ENCODE peak calls at places on chromosomes 13 and 19, in six cellular contexts. Q, I, T, M, X and D are unnamed samples.

GRCh38 chr19:53989600-53990533 is 1.6 kb upstream of the CACNG6 start:
- DNase-seq in Q (no peak), I (no peak), T (no peak), M (no peak), X (peak; percentile 73), D (no peak)

GRCh38 chr13:97364031-97364430 is 69.9 kb upstream of the RAP2A start:
- DNase-seq in Q (no peak), I (no peak), T (no peak), M (no peak), X (no peak), D (no peak)

GRCh38 chr19:53102186-53102585 is 1.0 kb downstream of the ZNF160 start:
- DNase-seq in Q (no peak), I (no peak), T (no peak), M (no peak), X (no peak), D (no peak)

GRCh38 chr19:14775855-14776254 is 2.5 kb downstream of the ADGRE2 start:
- DNase-seq in Q (peak; percentile 88), I (no peak), T (peak; percentile 28), M (no peak), X (no peak), D (no peak)

GRCh38 chr13:52383362-52383761 is 22.6 kb downstream of the THSD1 start:
- DNase-seq in Q (no peak), I (no peak), T (no peak), M (no peak), X (no peak), D (no peak)

GRCh38 chr13:41111454-41111853 is 21.1 kb downstream of the KBTBD6 start:
- DNase-seq in Q (no peak), I (no peak), T (no peak), M (no peak), X (peak; percentile 41), D (peak; percentile 40)

GRCh38 chr13:87128006-87128405 is 543.2 kb upstream of the SLITRK5 start:
- DNase-seq in Q (no peak), I (peak; percentile 4), T (no peak), M (no peak), X (peak; percentile 37), D (peak; percentile 51)

GRCh38 chr19:40055832-40056504 is at the start of gene ZNF780B:
- DNase-seq in Q (peak; percentile 92), I (peak; percentile 54), T (peak; percentile 74), M (peak; percentile 79), X (peak; percentile 59), D (peak; percentile 54)

GRCh38 chr19:1763648-1764292 is 10.5 kb downstream of the ONECUT3 start:
- DNase-seq in Q (no peak), I (no peak), T (no peak), M (no peak), X (no peak), D (no peak)

GRCh38 chr19:46015961-46016425 is 6.9 kb downstream of the PGLYRP1 start:
- DNase-seq in Q (peak; percentile 88), I (no peak), T (peak; percentile 51), M (no peak), X (no peak), D (no peak)

DNA sequence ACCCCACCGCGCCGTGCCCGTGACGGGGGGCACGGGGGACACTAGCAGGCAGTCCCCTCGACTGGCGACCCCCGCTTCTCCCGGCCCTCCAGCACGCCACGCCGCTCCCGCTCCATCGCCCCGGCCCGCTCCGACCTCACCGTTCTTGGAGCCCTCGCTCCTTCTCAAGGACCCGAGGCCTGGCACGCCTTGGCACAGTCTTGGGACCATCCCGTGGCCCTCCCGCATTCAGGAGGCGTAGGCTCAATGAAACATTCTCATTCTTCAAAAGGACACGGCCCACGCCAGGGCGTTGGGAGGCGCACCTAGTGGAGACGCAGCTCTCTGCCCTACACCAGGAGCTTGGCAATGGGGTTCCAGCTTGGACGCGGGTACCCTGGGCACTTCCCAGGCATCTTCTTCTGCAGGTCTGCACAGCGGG is 473 bp upstream of the CERS1 start:
- DNase-seq in Q (peak; percentile 61), I (no peak), T (peak; percentile 26), M (no peak), X (no peak), D (peak; percentile 41)
- TF ChIP-seq CTCF in Q (no peak), I (no peak), T (no peak), M (no peak), X (no peak), D (peak; percentile 21)

GRCh38 chr19:8342684-8343482 is at the start of gene KANK3:
- DNase-seq in Q (peak; percentile 97), I (peak; percentile 98), T (peak; percentile 97), M (peak; percentile 93), X (peak; percentile 97), D (peak; percentile 97)
- H3K4me3 ChIP-seq in Q (peak within 1 kb of the TSS; percentile 69), I (peak within 1 kb of the TSS; percentile 70), T (no peak within 1 kb of the TSS), M (peak within 1 kb of the TSS; percentile 42), X (peak within 1 kb of the TSS; percentile 61), D (peak within 1 kb of the TSS; percentile 39)

GRCh38 chr19:44072543-44073401 is 813 bp downstream of the ZNF284 start:
- DNase-seq in Q (no peak), I (no peak), T (no peak), M (no peak), X (peak; percentile 7), D (peak; percentile 8)
- TF ChIP-seq CTCF in Q (no peak), I (no peak), T (no peak), M (no peak), X (no peak), D (peak; percentile 8)

GRCh38 chr19:16069813-16070365 is 6.4 kb upstream of the TPM4 start:
- DNase-seq in Q (peak; percentile 83), I (no peak), T (peak; percentile 36), M (no peak), X (no peak), D (peak; percentile 32)
- H3K4me3 ChIP-seq in Q (no peak overlapping the region), I (no peak overlapping the region), T (no peak overlapping the region), M (peak overlapping the region; percentile 37), X (no peak overlapping the region), D (peak overlapping the region; percentile 86)

GRCh38 chr13:33262997-33263396 is 22.6 kb downstream of the STARD13 start:
- DNase-seq in Q (no peak), I (no peak), T (no peak), M (peak; percentile 10), X (no peak), D (no peak)
- TF ChIP-seq CTCF in Q (no peak), I (no peak), T (no peak), M (peak; percentile 40), X (peak; percentile 6), D (peak; percentile 4)

GRCh38 chr19:16359964-16360363 is 35.3 kb downstream of the KLF2 start:
- DNase-seq in Q (no peak), I (no peak), T (no peak), M (no peak), X (no peak), D (no peak)
- H3K4me3 ChIP-seq in Q (no peak overlapping the region), I (no peak overlapping the region), T (no peak overlapping the region), M (no peak overlapping the region), X (no peak overlapping the region), D (no peak overlapping the region)

GRCh38 chr19:54995561-54995960 is 29.4 kb downstream of the NLRP2 start:
- DNase-seq in Q (no peak), I (no peak), T (no peak), M (no peak), X (no peak), D (no peak)
- TF ChIP-seq CTCF in Q (no peak), I (no peak), T (no peak), M (no peak), X (no peak), D (no peak)

DNA sequence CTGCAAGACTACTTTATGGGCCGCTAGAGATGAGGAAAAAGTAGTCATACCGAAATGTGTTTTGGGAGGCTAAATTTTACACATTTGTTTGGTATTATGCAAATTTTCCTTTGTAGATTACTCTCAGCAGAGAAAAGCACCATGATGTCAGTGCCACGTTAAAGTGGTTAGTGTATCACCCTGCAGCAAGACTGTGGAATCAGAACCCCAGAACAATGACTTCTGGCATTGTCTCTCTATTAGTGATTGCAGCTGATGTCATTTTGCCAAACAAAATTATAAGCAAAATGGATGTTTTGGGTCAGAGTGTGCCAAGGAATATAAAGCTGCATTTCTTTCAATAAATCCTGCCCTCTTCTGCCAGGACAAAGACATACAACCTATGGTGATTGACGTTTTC is 53.7 kb upstream of the TSHZ3 start:
- DNase-seq in Q (no peak), I (no peak), T (no peak), M (no peak), X (peak; percentile 13), D (no peak)
- H3K4me3 ChIP-seq in Q (no peak overlapping the region), I (no peak overlapping the region), T (no peak overlapping the region), M (no peak overlapping the region), X (no peak overlapping the region), D (no peak overlapping the region)